ENCODE peak calls at places on chromosomes 16 and 17, in five cellular contexts. One of them, this sample, is unnamed.

GRCh38 chr17:73566905-73567782 is 77.1 kb downstream of the SDK2 start:
- DNase-seq in endothelial cell: no peak
- DNase-seq in mucosa of descending colon: no peak
- DNase-seq in HuH-7: no peak
- DNase-seq in NCI-H524: no peak
- DNase-seq in this sample: no peak

GRCh38 chr17:51670899-51671298 is 410.6 kb downstream of the UTP18 start:
- DNase-seq in endothelial cell: no peak
- DNase-seq in mucosa of descending colon: no peak
- DNase-seq in HuH-7: no peak
- DNase-seq in NCI-H524: no peak
- DNase-seq in this sample: no peak

GRCh38 chr17:78394209-78394608 is 15.8 kb downstream of the PGS1 start:
- DNase-seq in endothelial cell: no peak
- DNase-seq in mucosa of descending colon: no peak
- DNase-seq in HuH-7: no peak
- DNase-seq in NCI-H524: no peak
- DNase-seq in this sample: no peak

GRCh38 chr16:20674684-20675487 is 22.6 kb downstream of the ACSM1 start:
- DNase-seq in endothelial cell: no peak
- DNase-seq in mucosa of descending colon: peak; percentile 30
- DNase-seq in HuH-7: no peak
- DNase-seq in NCI-H524: no peak
- DNase-seq in this sample: peak; percentile 41

GRCh38 chr17:18321309-18321708 is 6.2 kb downstream of the SMCR8 start:
- DNase-seq in mucosa of descending colon: no peak
- DNase-seq in endothelial cell: no peak
- DNase-seq in NCI-H524: no peak
- DNase-seq in HuH-7: peak; percentile 23
- DNase-seq in this sample: no peak

GRCh38 chr16:4882633-4883285 is 35.5 kb downstream of the UBN1 start:
- DNase-seq in HuH-7: no peak
- DNase-seq in mucosa of descending colon: no peak
- DNase-seq in NCI-H524: no peak
- DNase-seq in endothelial cell: no peak
- DNase-seq in this sample: no peak

GRCh38 chr17:68566145-68566738 is 34.9 kb downstream of the FAM20A start:
- DNase-seq in endothelial cell: no peak
- DNase-seq in NCI-H524: no peak
- DNase-seq in HuH-7: no peak
- DNase-seq in mucosa of descending colon: no peak
- DNase-seq in this sample: no peak

GRCh38 chr17:31413081-31413799 is 21.8 kb downstream of the RAB11FIP4 start:
- DNase-seq in endothelial cell: no peak
- DNase-seq in mucosa of descending colon: no peak
- DNase-seq in NCI-H524: no peak
- DNase-seq in HuH-7: no peak
- DNase-seq in this sample: no peak

GRCh38 chr17:10092595-10092994 is 105.8 kb downstream of the GAS7 start:
- DNase-seq in HuH-7: no peak
- DNase-seq in mucosa of descending colon: no peak
- DNase-seq in endothelial cell: no peak
- DNase-seq in NCI-H524: no peak
- DNase-seq in this sample: no peak

GRCh38 chr17:7816926-7817642 is 16.9 kb upstream of the KDM6B start:
- DNase-seq in endothelial cell: no peak
- DNase-seq in HuH-7: peak; percentile 40
- DNase-seq in NCI-H524: no peak
- DNase-seq in mucosa of descending colon: no peak
- DNase-seq in this sample: no peak

GRCh38 chr17:39235555-39236221 is 9.9 kb upstream of the STAC2 start:
- DNase-seq in mucosa of descending colon: no peak
- DNase-seq in endothelial cell: peak; percentile 65
- DNase-seq in NCI-H524: peak; percentile 96
- DNase-seq in HuH-7: peak; percentile 84
- DNase-seq in this sample: peak; percentile 60

GRCh38 chr16:27434141-27435051 is 32.4 kb downstream of the IL21R start:
- DNase-seq in endothelial cell: no peak
- DNase-seq in NCI-H524: no peak
- DNase-seq in mucosa of descending colon: no peak
- DNase-seq in HuH-7: no peak
- DNase-seq in this sample: no peak

GRCh38 chr17:80428796-80429195 is 13.8 kb downstream of the ENDOV start:
- DNase-seq in NCI-H524: no peak
- DNase-seq in endothelial cell: no peak
- DNase-seq in mucosa of descending colon: no peak
- DNase-seq in HuH-7: no peak
- DNase-seq in this sample: no peak

GRCh38 chr16:15643453-15644305 is 725 bp upstream of the MARF1 start:
- DNase-seq in HuH-7: peak; percentile 51
- DNase-seq in NCI-H524: peak; percentile 46
- DNase-seq in endothelial cell: no peak
- DNase-seq in mucosa of descending colon: peak; percentile 41
- DNase-seq in this sample: peak; percentile 84

GRCh38 chr17:79070266-79070880 is 4.3 kb upstream of the ENGASE start:
- DNase-seq in mucosa of descending colon: peak; percentile 11
- DNase-seq in NCI-H524: no peak
- DNase-seq in HuH-7: no peak
- DNase-seq in endothelial cell: no peak
- DNase-seq in this sample: no peak

GRCh38 chr17:31695456-31696090 is 163.5 kb downstream of the COPRS start:
- DNase-seq in HuH-7: no peak
- DNase-seq in mucosa of descending colon: no peak
- DNase-seq in endothelial cell: no peak
- DNase-seq in NCI-H524: no peak
- DNase-seq in this sample: no peak

GRCh38 chr17:50186661-50187402 is 14.6 kb downstream of the COL1A1 start:
- DNase-seq in mucosa of descending colon: no peak
- DNase-seq in HuH-7: no peak
- DNase-seq in endothelial cell: no peak
- DNase-seq in NCI-H524: no peak
- DNase-seq in this sample: no peak

GRCh38 chr16:65771707-65772106 is 594.8 kb upstream of the CDH5 start:
- DNase-seq in HuH-7: no peak
- DNase-seq in endothelial cell: no peak
- DNase-seq in mucosa of descending colon: no peak
- DNase-seq in NCI-H524: no peak
- DNase-seq in this sample: no peak

GRCh38 chr16:88649924-88650748 is 717 bp downstream of the CYBA start:
- DNase-seq in mucosa of descending colon: peak; percentile 77
- DNase-seq in NCI-H524: no peak
- DNase-seq in endothelial cell: no peak
- DNase-seq in HuH-7: peak; percentile 75
- DNase-seq in this sample: peak; percentile 43

GRCh38 chr17:67467500-67468481 is 90.7 kb downstream of the PITPNC1 start:
- DNase-seq in HuH-7: no peak
- DNase-seq in NCI-H524: peak; percentile 94
- DNase-seq in mucosa of descending colon: no peak
- DNase-seq in endothelial cell: no peak
- DNase-seq in this sample: no peak

GRCh38 chr16:85686912-85687591 is 1.7 kb downstream of the GINS2 start:
- DNase-seq in NCI-H524: no peak
- DNase-seq in HuH-7: no peak
- DNase-seq in endothelial cell: no peak
- DNase-seq in mucosa of descending colon: peak; percentile 67
- DNase-seq in this sample: no peak

GRCh38 chr17:76357597-76358158 is 4.0 kb upstream of the PRPSAP1 start:
- DNase-seq in mucosa of descending colon: peak; percentile 28
- DNase-seq in endothelial cell: no peak
- DNase-seq in HuH-7: no peak
- DNase-seq in NCI-H524: no peak
- DNase-seq in this sample: peak; percentile 47

GRCh38 chr17:27956601-27957445 is 63.7 kb upstream of the LYRM9 start:
- DNase-seq in endothelial cell: no peak
- DNase-seq in NCI-H524: peak; percentile 24
- DNase-seq in mucosa of descending colon: no peak
- DNase-seq in HuH-7: no peak
- DNase-seq in this sample: no peak

This sample was measured in HepG2.